ENCODE peak calls at places on chromosomes 13 and 19, in six cellular contexts. One of them, this sample, is unnamed.

GRCh38 chr13:75359266-75359665 is 122.7 kb downstream of the TBC1D4 start:
- DNase-seq in fibroblast of gingiva: peak; percentile 62
- DNase-seq in fibroblast of the conjunctiva: peak; percentile 34
- DNase-seq in suprapubic skin: no peak
- DNase-seq in hypothalamus: no peak
- DNase-seq in cardiac fibroblast: peak; percentile 72
- DNase-seq in this sample: no peak

GRCh38 chr13:112879283-112879833 is 89.7 kb upstream of the MCF2L start:
- DNase-seq in fibroblast of gingiva: peak; percentile 39
- DNase-seq in fibroblast of the conjunctiva: no peak
- DNase-seq in suprapubic skin: no peak
- DNase-seq in hypothalamus: no peak
- DNase-seq in cardiac fibroblast: peak; percentile 48
- DNase-seq in this sample: no peak

GRCh38 chr13:19950374-19950773 is 8.2 kb upstream of the ZMYM2 start:
- DNase-seq in fibroblast of gingiva: no peak
- DNase-seq in fibroblast of the conjunctiva: no peak
- DNase-seq in suprapubic skin: no peak
- DNase-seq in hypothalamus: no peak
- DNase-seq in cardiac fibroblast: no peak
- DNase-seq in this sample: no peak

GRCh38 chr19:2167896-2168618 is 4.3 kb downstream of the DOT1L start:
- DNase-seq in fibroblast of gingiva: peak; percentile 53
- DNase-seq in fibroblast of the conjunctiva: no peak
- DNase-seq in suprapubic skin: no peak
- DNase-seq in hypothalamus: peak; percentile 37
- DNase-seq in cardiac fibroblast: peak; percentile 66
- DNase-seq in this sample: no peak

GRCh38 chr13:77381059-77381458 is 54.2 kb upstream of the MYCBP2 start:
- DNase-seq in fibroblast of gingiva: no peak
- DNase-seq in fibroblast of the conjunctiva: no peak
- DNase-seq in suprapubic skin: no peak
- DNase-seq in hypothalamus: no peak
- DNase-seq in cardiac fibroblast: no peak
- DNase-seq in this sample: no peak

GRCh38 chr19:13206581-13206980 is 56.4 kb downstream of the IER2 start:
- DNase-seq in fibroblast of gingiva: no peak
- DNase-seq in fibroblast of the conjunctiva: no peak
- DNase-seq in suprapubic skin: no peak
- DNase-seq in hypothalamus: no peak
- DNase-seq in cardiac fibroblast: no peak
- DNase-seq in this sample: no peak

GRCh38 chr19:10565028-10565566 is 713 bp downstream of the KRI1 start:
- DNase-seq in fibroblast of gingiva: no peak
- DNase-seq in fibroblast of the conjunctiva: no peak
- DNase-seq in suprapubic skin: no peak
- DNase-seq in hypothalamus: peak; percentile 38
- DNase-seq in cardiac fibroblast: peak; percentile 43
- DNase-seq in this sample: peak; percentile 24

GRCh38 chr13:21676611-21677021 is 5.7 kb downstream of the FGF9 start:
- DNase-seq in fibroblast of gingiva: no peak
- DNase-seq in fibroblast of the conjunctiva: no peak
- DNase-seq in suprapubic skin: no peak
- DNase-seq in hypothalamus: no peak
- DNase-seq in cardiac fibroblast: no peak
- DNase-seq in this sample: no peak

GRCh38 chr19:19399733-19400438 is 5.6 kb upstream of the GATAD2A start:
- DNase-seq in fibroblast of gingiva: peak; percentile 25
- DNase-seq in fibroblast of the conjunctiva: no peak
- DNase-seq in suprapubic skin: no peak
- DNase-seq in hypothalamus: no peak
- DNase-seq in cardiac fibroblast: peak; percentile 59
- DNase-seq in this sample: no peak

GRCh38 chr13:91126806-91127205 is 220.7 kb upstream of the MIR17HG start:
- DNase-seq in fibroblast of gingiva: no peak
- DNase-seq in fibroblast of the conjunctiva: no peak
- DNase-seq in suprapubic skin: no peak
- DNase-seq in hypothalamus: no peak
- DNase-seq in cardiac fibroblast: peak; percentile 8
- DNase-seq in this sample: no peak

GRCh38 chr19:45767410-45767880 is 1.6 kb downstream of the SIX5 start:
- DNase-seq in fibroblast of gingiva: peak; percentile 91
- DNase-seq in fibroblast of the conjunctiva: peak; percentile 70
- DNase-seq in suprapubic skin: peak; percentile 93
- DNase-seq in hypothalamus: no peak
- DNase-seq in cardiac fibroblast: peak; percentile 91
- DNase-seq in this sample: no peak